ENCODE peak calls at places on chromosomes 2 and 18, in nine cellular contexts. C is tibial artery, R is NCI-H460, D is HT1080, K is RWPE1, L is naive B cell, M is H4, S is GM10248, W is NCI-H1930. Y is an unnamed sample.

GRCh38 chr2:158317642-158318041 is 138.9 kb downstream of the CCDC148 start:
- DNase-seq in C (no peak), R (no peak), D (no peak), K (no peak), L (no peak), M (peak; percentile 23), S (no peak), W (no peak), Y (no peak)

GRCh38 chr18:40877096-40877495 is 1077.9 kb upstream of the PIK3C3 start:
- DNase-seq in C (no peak), R (no peak), D (peak; percentile 85), K (peak; percentile 26), L (no peak), M (peak; percentile 94), S (no peak), W (no peak), Y (peak; percentile 86)

GRCh38 chr2:44850016-44850415 is 91.5 kb upstream of the SIX3 start:
- DNase-seq in C (no peak), R (no peak), D (no peak), K (no peak), L (no peak), M (no peak), S (no peak), W (no peak), Y (no peak)

GRCh38 chr18:24018299-24018910 is 3.9 kb downstream of the TTC39C start:
- DNase-seq in C (no peak), R (no peak), D (no peak), K (no peak), L (no peak), M (no peak), S (no peak), W (no peak), Y (no peak)

GRCh38 chr2:46803911-46804670 is 111.5 kb downstream of the MCFD2 start:
- DNase-seq in C (peak; percentile 57), R (no peak), D (peak; percentile 99), K (peak; percentile 88), L (no peak), M (peak; percentile 87), S (peak; percentile 6), W (no peak), Y (peak; percentile 92)

GRCh38 chr2:37871453-37872191 is 53.5 kb upstream of the RMDN2 start:
- DNase-seq in C (no peak), R (no peak), D (peak; percentile 76), K (peak; percentile 84), L (no peak), M (no peak), S (peak; percentile 65), W (no peak), Y (peak; percentile 56)

GRCh38 chr2:218229239-218229638 is 12.2 kb downstream of the ARPC2 start:
- DNase-seq in C (no peak), R (no peak), D (peak; percentile 89), K (peak; percentile 62), L (no peak), M (peak; percentile 82), S (peak; percentile 77), W (no peak), Y (peak; percentile 89)

GRCh38 chr2:177639262-177639914 is 246.8 kb downstream of the AGPS start:
- DNase-seq in C (no peak), R (no peak), D (no peak), K (no peak), L (no peak), M (no peak), S (no peak), W (no peak), Y (no peak)

GRCh38 chr2:241358470-241358869 is 2.4 kb downstream of the FARP2 start:
- DNase-seq in C (no peak), R (no peak), D (no peak), K (no peak), L (peak; percentile 74), M (no peak), S (peak; percentile 65), W (no peak), Y (peak; percentile 43)

GRCh38 chr2:224135881-224136280 is 96.8 kb upstream of the SERPINE2 start:
- DNase-seq in C (no peak), R (no peak), D (no peak), K (no peak), L (no peak), M (no peak), S (no peak), W (no peak), Y (no peak)

GRCh38 chr2:75600418-75601088 is 39.8 kb upstream of the EVA1A start:
- DNase-seq in C (no peak), R (no peak), D (peak; percentile 49), K (peak; percentile 76), L (no peak), M (no peak), S (no peak), W (no peak), Y (no peak)

GRCh38 chr18:22168360-22168921 is 948 bp upstream of the GATA6 start:
- DNase-seq in C (no peak), R (peak; percentile 16), D (no peak), K (peak; percentile 20), L (no peak), M (no peak), S (no peak), W (peak; percentile 19), Y (peak; percentile 22)

GRCh38 chr2:85678794-85679672 is 11.0 kb upstream of the SFTPB start:
- DNase-seq in C (peak; percentile 92), R (peak; percentile 66), D (peak; percentile 77), K (peak; percentile 91), L (peak; percentile 71), M (peak; percentile 76), S (peak; percentile 91), W (peak; percentile 58), Y (peak; percentile 90)

GRCh38 chr2:143117225-143117624 is 12.0 kb upstream of the ARHGAP15 start:
- DNase-seq in C (no peak), R (no peak), D (no peak), K (no peak), L (no peak), M (no peak), S (no peak), W (no peak), Y (no peak)

GRCh38 chr2:186748354-186748753 is 54.5 kb downstream of the FAM171B start:
- DNase-seq in C (no peak), R (no peak), D (no peak), K (no peak), L (no peak), M (no peak), S (no peak), W (no peak), Y (no peak)

GRCh38 chr2:207505728-207506127 is 24.0 kb upstream of the CREB1 start:
- DNase-seq in C (no peak), R (peak; percentile 93), D (peak; percentile 97), K (peak; percentile 93), L (no peak), M (peak; percentile 64), S (no peak), W (no peak), Y (peak; percentile 82)

GRCh38 chr2:22153974-22154373 is 1030.2 kb downstream of the TDRD15 start:
- DNase-seq in C (no peak), R (no peak), D (no peak), K (no peak), L (no peak), M (no peak), S (no peak), W (peak; percentile 42), Y (no peak)

GRCh38 chr2:180679693-180680092 is 300.7 kb upstream of the UBE2E3 start:
- DNase-seq in C (no peak), R (no peak), D (no peak), K (no peak), L (no peak), M (no peak), S (no peak), W (no peak), Y (peak; percentile 31)

GRCh38 chr2:216082805-216083204 is 1.1 kb downstream of the TMEM169 start:
- DNase-seq in C (no peak), R (no peak), D (no peak), K (no peak), L (peak; percentile 28), M (no peak), S (no peak), W (no peak), Y (no peak)

GRCh38 chr2:191626497-191627151 is 51.3 kb upstream of the NABP1 start:
- DNase-seq in C (no peak), R (no peak), D (peak; percentile 69), K (peak; percentile 35), L (no peak), M (peak; percentile 46), S (no peak), W (no peak), Y (peak; percentile 77)

GRCh38 chr2:20350105-20350712 is 435 bp downstream of the PUM2 start:
- DNase-seq in C (no peak), R (no peak), D (peak; percentile 52), K (peak; percentile 36), L (peak; percentile 70), M (no peak), S (peak; percentile 57), W (peak; percentile 52), Y (peak; percentile 27)

GRCh38 chr2:20184067-20184938 is 40.6 kb downstream of the SDC1 start:
- DNase-seq in C (no peak), R (no peak), D (peak; percentile 80), K (peak; percentile 76), L (no peak), M (no peak), S (no peak), W (no peak), Y (peak; percentile 77)

GRCh38 chr2:216109962-216110614 is 940 bp downstream of the XRCC5 start:
- DNase-seq in C (no peak), R (no peak), D (peak; percentile 41), K (peak; percentile 26), L (no peak), M (peak; percentile 19), S (no peak), W (no peak), Y (peak; percentile 70)

GRCh38 chr2:27762951-27763906 is 8.3 kb upstream of the MRPL33 start:
- DNase-seq in C (no peak), R (no peak), D (no peak), K (no peak), L (no peak), M (no peak), S (no peak), W (no peak), Y (no peak)

GRCh38 chr2:133737597-133737996 is 169.3 kb upstream of the NCKAP5 start:
- DNase-seq in C (no peak), R (no peak), D (peak; percentile 16), K (no peak), L (no peak), M (no peak), S (no peak), W (no peak), Y (peak; percentile 38)

GRCh38 chr2:234422895-234423505 is 73.9 kb downstream of the ARL4C start:
- DNase-seq in C (no peak), R (no peak), D (no peak), K (no peak), L (peak; percentile 55), M (no peak), S (no peak), W (no peak), Y (no peak)

GRCh38 chr2:170369228-170369627 is 191.3 kb downstream of the MYO3B start:
- DNase-seq in C (no peak), R (no peak), D (no peak), K (no peak), L (no peak), M (no peak), S (no peak), W (no peak), Y (no peak)

GRCh38 chr2:186992597-186992996 is 143.6 kb upstream of the ZSWIM2 start:
- DNase-seq in C (no peak), R (no peak), D (no peak), K (no peak), L (no peak), M (no peak), S (no peak), W (no peak), Y (no peak)

GRCh38 chr18:58078889-58079573 is 35.0 kb downstream of the NEDD4L start:
- DNase-seq in C (no peak), R (no peak), D (no peak), K (no peak), L (no peak), M (no peak), S (no peak), W (no peak), Y (no peak)

GRCh38 chr2:105055613-105056012 is 17.7 kb downstream of the MRPS9 start:
- DNase-seq in C (no peak), R (no peak), D (no peak), K (no peak), L (no peak), M (no peak), S (no peak), W (no peak), Y (peak; percentile 41)

GRCh38 chr2:169771612-169772011 is 27.1 kb upstream of the SSB start:
- DNase-seq in C (no peak), R (no peak), D (no peak), K (no peak), L (no peak), M (no peak), S (no peak), W (no peak), Y (no peak)

Y was measured in cardiac fibroblast.